ENCODE peak calls at places on chromosome 4, in four cellular contexts. Q is anterior cingulate cortex; G is uterus; O is activated CD4-positive, alpha-beta T cell treated with anti-CD3 and anti-CD28 coated beads, Interleukin-2, amount 50 U/mL, for 48 hours. J is an unnamed sample.

GRCh38 chr4:151940290-151940689 is 179.5 kb upstream of the GATB start:
- DNase-seq in O (no peak), G (no peak), Q (no peak), J (no peak)

GRCh38 chr4:41098649-41099048 is 115.7 kb downstream of the APBB2 start:
- DNase-seq in Q (no peak), O (no peak), G (no peak), J (no peak)

GRCh38 chr4:30825008-30825765 is 105.0 kb downstream of the PCDH7 start:
- DNase-seq in O (no peak), Q (no peak), G (no peak), J (no peak)

GRCh38 chr4:156475322-156475721 is 496.3 kb downstream of the PDGFC start:
- DNase-seq in Q (no peak), G (no peak), O (no peak), J (peak)

GRCh38 chr4:22315643-22316042 is 200.2 kb downstream of the ADGRA3 start:
- DNase-seq in Q (no peak), O (no peak), G (no peak), J (no peak)

GRCh38 chr4:182925298-182925738 is 8.1 kb upstream of the DCTD start:
- DNase-seq in Q (peak), O (peak), G (peak), J (peak)

GRCh38 chr4:46550471-46550870 is 160.5 kb upstream of the GABRA2 start:
- DNase-seq in O (no peak), Q (no peak), G (no peak), J (no peak)

GRCh38 chr4:2252530-2252924 is 9.4 kb downstream of the MXD4 start:
- DNase-seq in Q (no peak), O (no peak), G (no peak), J (peak)

GRCh38 chr4:169620846-169621228 is 459 bp downstream of the CLCN3 start:
- DNase-seq in O (no peak), G (no peak), Q (peak), J (peak)

GRCh38 chr4:108303488-108304177 is 134.9 kb upstream of the LEF1 start:
- DNase-seq in O (no peak), G (no peak), Q (no peak), J (no peak)

GRCh38 chr4:98601719-98602118 is 56.7 kb downstream of the TSPAN5 start:
- DNase-seq in G (no peak), Q (no peak), O (no peak), J (no peak)

GRCh38 chr4:145909331-145909730 is 29.3 kb downstream of the ZNF827 start:
- DNase-seq in Q (no peak), O (no peak), G (peak), J (peak)

GRCh38 chr4:89468632-89469031 is 161.0 kb upstream of the GPRIN3 start:
- DNase-seq in G (no peak), O (no peak), Q (no peak), J (no peak)